ENCODE peak calls at places on chromosomes 7 and 10, in five cellular contexts. One of them, this sample, is unnamed.

GRCh38 chr10:71782221-71782916 is 9.0 kb upstream of the VSIR start:
- DNase-seq in G401: no peak
- DNase-seq in IMR-90: no peak
- DNase-seq in HCT116: no peak
- DNase-seq in germinal center: no peak
- DNase-seq in this sample: peak

GRCh38 chr10:10516731-10517130 is 500.9 kb upstream of the CELF2 start:
- DNase-seq in G401: no peak
- DNase-seq in IMR-90: no peak
- DNase-seq in HCT116: no peak
- DNase-seq in germinal center: no peak
- DNase-seq in this sample: no peak

GRCh38 chr7:77331938-77332695 is 84.0 kb downstream of the GSAP start:
- DNase-seq in G401: peak
- DNase-seq in IMR-90: peak
- DNase-seq in HCT116: peak
- DNase-seq in germinal center: peak
- DNase-seq in this sample: peak

GRCh38 chr7:103871473-103871872 is 118.0 kb downstream of the RELN start:
- DNase-seq in G401: no peak
- DNase-seq in IMR-90: no peak
- DNase-seq in HCT116: no peak
- DNase-seq in germinal center: no peak
- DNase-seq in this sample: no peak

GRCh38 chr10:70476249-70477035 is 2.1 kb upstream of the PALD1 start:
- DNase-seq in G401: no peak
- DNase-seq in IMR-90: no peak
- DNase-seq in HCT116: no peak
- DNase-seq in germinal center: no peak
- DNase-seq in this sample: no peak

GRCh38 chr10:89475567-89475966 is 59.8 kb downstream of the SLC16A12 start:
- DNase-seq in G401: no peak
- DNase-seq in IMR-90: peak
- DNase-seq in HCT116: no peak
- DNase-seq in germinal center: no peak
- DNase-seq in this sample: no peak

GRCh38 chr7:151681726-151682125 is 162.0 kb upstream of the RHEB start:
- DNase-seq in G401: no peak
- DNase-seq in IMR-90: no peak
- DNase-seq in HCT116: no peak
- DNase-seq in germinal center: no peak
- DNase-seq in this sample: no peak

GRCh38 chr7:18400726-18401125 is 94.8 kb upstream of the HDAC9 start:
- DNase-seq in G401: no peak
- DNase-seq in IMR-90: peak
- DNase-seq in HCT116: no peak
- DNase-seq in germinal center: no peak
- DNase-seq in this sample: no peak

GRCh38 chr7:45646207-45646821 is 72.1 kb downstream of the ADCY1 start:
- DNase-seq in G401: no peak
- DNase-seq in IMR-90: no peak
- DNase-seq in HCT116: no peak
- DNase-seq in germinal center: no peak
- DNase-seq in this sample: no peak

GRCh38 chr10:103958996-103959395 is 7.9 kb upstream of the SLK start:
- DNase-seq in G401: no peak
- DNase-seq in IMR-90: no peak
- DNase-seq in HCT116: no peak
- DNase-seq in germinal center: no peak
- DNase-seq in this sample: no peak

GRCh38 chr7:30238721-30239441 is 45.5 kb upstream of the ZNRF2 start:
- DNase-seq in G401: peak
- DNase-seq in IMR-90: no peak
- DNase-seq in HCT116: no peak
- DNase-seq in germinal center: peak
- DNase-seq in this sample: peak

GRCh38 chr7:82164813-82165212 is 278.8 kb downstream of the CACNA2D1 start:
- DNase-seq in G401: no peak
- DNase-seq in IMR-90: peak
- DNase-seq in HCT116: no peak
- DNase-seq in germinal center: no peak
- DNase-seq in this sample: no peak

GRCh38 chr10:7826971-7827370 is 8.7 kb downstream of the TAF3 start:
- DNase-seq in G401: no peak
- DNase-seq in IMR-90: peak
- DNase-seq in HCT116: no peak
- DNase-seq in germinal center: no peak
- DNase-seq in this sample: no peak

GRCh38 chr7:44665531-44666213 is 59.2 kb downstream of the OGDH start:
- DNase-seq in G401: no peak
- DNase-seq in IMR-90: peak
- DNase-seq in HCT116: no peak
- DNase-seq in germinal center: no peak
- DNase-seq in this sample: no peak

GRCh38 chr10:6299743-6300105 is 97.0 kb downstream of the PFKFB3 start:
- DNase-seq in G401: no peak
- DNase-seq in IMR-90: no peak
- DNase-seq in HCT116: no peak
- DNase-seq in germinal center: no peak
- DNase-seq in this sample: no peak

GRCh38 chr7:140595468-140596147 is 45.0 kb downstream of the DENND2A start:
- DNase-seq in G401: no peak
- DNase-seq in IMR-90: no peak
- DNase-seq in HCT116: no peak
- DNase-seq in germinal center: no peak
- DNase-seq in this sample: no peak

GRCh38 chr10:794382-794956 is 105.0 kb upstream of the DIP2C start:
- DNase-seq in G401: peak
- DNase-seq in IMR-90: peak
- DNase-seq in HCT116: no peak
- DNase-seq in germinal center: no peak
- DNase-seq in this sample: no peak

GRCh38 chr7:151736403-151736909 is 140.5 kb downstream of the PRKAG2 start:
- DNase-seq in G401: peak
- DNase-seq in IMR-90: peak
- DNase-seq in HCT116: peak
- DNase-seq in germinal center: no peak
- DNase-seq in this sample: peak

GRCh38 chr7:113945018-113945938 is 26.5 kb upstream of the PPP1R3A start:
- DNase-seq in G401: no peak
- DNase-seq in IMR-90: no peak
- DNase-seq in HCT116: no peak
- DNase-seq in germinal center: no peak
- DNase-seq in this sample: no peak

GRCh38 chr10:71396714-71397339 is at the start of gene CDH23:
- DNase-seq in G401: peak
- DNase-seq in IMR-90: no peak
- DNase-seq in HCT116: no peak
- DNase-seq in germinal center: no peak
- DNase-seq in this sample: peak

GRCh38 chr10:112946649-112947048 is 3.4 kb upstream of the TCF7L2 start:
- DNase-seq in G401: no peak
- DNase-seq in IMR-90: no peak
- DNase-seq in HCT116: no peak
- DNase-seq in germinal center: no peak
- DNase-seq in this sample: peak

GRCh38 chr7:40507166-40507565 is 372.4 kb downstream of the SUGCT start:
- DNase-seq in G401: no peak
- DNase-seq in IMR-90: no peak
- DNase-seq in HCT116: no peak
- DNase-seq in germinal center: peak
- DNase-seq in this sample: no peak

GRCh38 chr7:82617156-82617555 is 173.6 kb upstream of the CACNA2D1 start:
- DNase-seq in G401: no peak
- DNase-seq in IMR-90: no peak
- DNase-seq in HCT116: no peak
- DNase-seq in germinal center: no peak
- DNase-seq in this sample: no peak

GRCh38 chr10:87691515-87692070 is 31.9 kb downstream of the PAPSS2 start:
- DNase-seq in G401: no peak
- DNase-seq in IMR-90: no peak
- DNase-seq in HCT116: no peak
- DNase-seq in germinal center: no peak
- DNase-seq in this sample: no peak

GRCh38 chr7:130959743-130960207 is 225.8 kb upstream of the KLF14 start:
- DNase-seq in G401: no peak
- DNase-seq in IMR-90: peak
- DNase-seq in HCT116: peak
- DNase-seq in germinal center: no peak
- DNase-seq in this sample: no peak

GRCh38 chr10:90175161-90175681 is 473.8 kb downstream of the KIF20B start:
- DNase-seq in G401: peak
- DNase-seq in IMR-90: no peak
- DNase-seq in HCT116: no peak
- DNase-seq in germinal center: no peak
- DNase-seq in this sample: peak

GRCh38 chr7:37230221-37230620 is 218.4 kb downstream of the ELMO1 start:
- DNase-seq in G401: peak
- DNase-seq in IMR-90: no peak
- DNase-seq in HCT116: no peak
- DNase-seq in germinal center: no peak
- DNase-seq in this sample: peak

GRCh38 chr7:15508258-15508657 is 53.6 kb downstream of the AGMO start:
- DNase-seq in G401: no peak
- DNase-seq in IMR-90: peak
- DNase-seq in HCT116: no peak
- DNase-seq in germinal center: no peak
- DNase-seq in this sample: no peak

GRCh38 chr10:94299417-94299816 is 63.3 kb downstream of the NOC3L start:
- DNase-seq in G401: no peak
- DNase-seq in IMR-90: peak
- DNase-seq in HCT116: no peak
- DNase-seq in germinal center: no peak
- DNase-seq in this sample: no peak

GRCh38 chr7:135147341-135147898 is 452 bp upstream of the TMEM140 start:
- DNase-seq in G401: no peak
- DNase-seq in IMR-90: peak
- DNase-seq in HCT116: no peak
- DNase-seq in germinal center: no peak
- DNase-seq in this sample: no peak

GRCh38 chr10:11145498-11145855 is 127.8 kb downstream of the CELF2 start:
- DNase-seq in G401: no peak
- DNase-seq in IMR-90: no peak
- DNase-seq in HCT116: no peak
- DNase-seq in germinal center: no peak
- DNase-seq in this sample: peak

GRCh38 chr10:3432089-3432488 is 259.5 kb upstream of the PITRM1 start:
- DNase-seq in G401: no peak
- DNase-seq in IMR-90: no peak
- DNase-seq in HCT116: no peak
- DNase-seq in germinal center: no peak
- DNase-seq in this sample: no peak

This sample was measured in Right ventricle myocardium superior.